ENCODE peak calls at places on chromosome X, in six cellular contexts. D is GM12878, N is GM12892, P is H1, S is HepG2, B is K562. R is an unnamed sample.

GRCh38 chrX:16113978-16114554 is 9.3 kb upstream of the GRPR start:
- DNase-seq in N (no peak), P (no peak), B (no peak), S (no peak), D (no peak), R (no peak)

GRCh38 chrX:103215768-103216085 is 819 bp downstream of the BEX4 start:
- DNase-seq in S (no peak), B (no peak), N (no peak), P (no peak), D (no peak), R (peak)

GRCh38 chrX:8738588-8739189 is 6.8 kb upstream of the ANOS1 start:
- DNase-seq in N (no peak), D (no peak), B (peak), P (no peak), S (peak), R (no peak)

GRCh38 chrX:68833855-68834331 is 5.1 kb downstream of the EFNB1 start:
- DNase-seq in B (no peak), P (no peak), D (no peak), N (no peak), S (no peak), R (no peak)

GRCh38 chrX:129318375-129318774 is 204.9 kb downstream of the SMARCA1 start:
- DNase-seq in B (no peak), N (no peak), D (no peak), S (peak), P (no peak), R (no peak)

GRCh38 chrX:154800508-154801207 is 4.6 kb downstream of the MPP1 start:
- DNase-seq in P (no peak), D (no peak), B (no peak), N (no peak), S (peak), R (no peak)

GRCh38 chrX:24999501-24999900 is 16.3 kb downstream of the ARX start:
- DNase-seq in N (no peak), S (no peak), B (no peak), P (no peak), D (no peak), R (no peak)

GRCh38 chrX:51459125-51459524 is 37.3 kb downstream of the NUDT11 start:
- DNase-seq in P (no peak), D (no peak), B (no peak), N (no peak), S (peak), R (no peak)

GRCh38 chrX:106035064-106035463 is 3.5 kb downstream of the SERPINA7 start:
- DNase-seq in P (no peak), S (peak), N (no peak), D (no peak), B (no peak), R (no peak)

GRCh38 chrX:139126493-139126892 is 404.0 kb upstream of the F9 start:
- DNase-seq in P (peak), S (peak), N (no peak), B (peak), D (no peak), R (peak)

GRCh38 chrX:15233416-15234015 is 36.4 kb downstream of the ASB9 start:
- DNase-seq in S (no peak), D (no peak), N (no peak), P (no peak), B (no peak), R (no peak)

GRCh38 chrX:132092439-132093065 is 35.3 kb downstream of the FRMD7 start:
- DNase-seq in S (peak), P (peak), D (peak), B (peak), N (peak), R (peak)

GRCh38 chrX:154473683-154474082 is 5.4 kb downstream of the LAGE3 start:
- DNase-seq in B (no peak), P (no peak), N (no peak), D (no peak), S (no peak), R (no peak)

GRCh38 chrX:41526925-41527324 is 79.8 kb downstream of the NYX start:
- DNase-seq in N (no peak), P (no peak), B (no peak), S (no peak), D (no peak), R (no peak)

GRCh38 chrX:21870494-21870893 is 14.7 kb downstream of the YY2 start:
- DNase-seq in P (no peak), B (no peak), S (no peak), N (no peak), D (no peak), R (no peak)

GRCh38 chrX:68932611-68933010 is 103.8 kb downstream of the EFNB1 start:
- DNase-seq in N (no peak), D (no peak), S (no peak), P (no peak), B (no peak), R (no peak)

GRCh38 chrX:106039920-106040319 is 1.4 kb upstream of the SERPINA7 start:
- DNase-seq in P (no peak), S (peak), N (no peak), B (no peak), D (no peak), R (no peak)

GRCh38 chrX:134982748-134983147 is 8.0 kb upstream of the SMIM10 start:
- DNase-seq in D (no peak), N (no peak), P (no peak), S (no peak), B (no peak), R (no peak)

GRCh38 chrX:21933077-21933476 is 7.4 kb upstream of the SMS start:
- DNase-seq in N (no peak), P (no peak), D (no peak), S (no peak), B (no peak), R (no peak)

GRCh38 chrX:149799095-149799721 is 17.5 kb downstream of the MAGEA9 start:
- DNase-seq in S (no peak), N (no peak), B (no peak), P (no peak), D (peak), R (no peak)

GRCh38 chrX:68146054-68146453 is 287.2 kb downstream of the OPHN1 start:
- DNase-seq in S (peak), N (no peak), D (no peak), B (no peak), P (no peak), R (no peak)

GRCh38 chrX:70979136-70979762 is 48.4 kb upstream of the SLC7A3 start:
- DNase-seq in D (no peak), S (peak), N (no peak), B (no peak), P (no peak), R (no peak)

GRCh38 chrX:108732630-108733321 is 3.6 kb downstream of the IRS4 start:
- DNase-seq in N (no peak), B (no peak), P (no peak), D (no peak), S (no peak), R (no peak)

GRCh38 chrX:53441531-53442321 is 7.6 kb upstream of the HSD17B10 start:
- DNase-seq in P (no peak), D (peak), B (no peak), N (peak), S (peak), R (peak)

GRCh38 chrX:81280148-81280547 is 78.2 kb downstream of the SH3BGRL start:
- DNase-seq in B (no peak), N (no peak), D (no peak), S (no peak), P (no peak), R (no peak)

GRCh38 chrX:150352581-150352980 is 10.5 kb upstream of the MAMLD1 start:
- DNase-seq in D (no peak), B (no peak), S (no peak), N (no peak), P (no peak), R (no peak)

GRCh38 chrX:106481341-106481740 is 130.4 kb upstream of the RADX start:
- DNase-seq in N (no peak), P (no peak), S (peak), D (peak), B (peak), R (no peak)

GRCh38 chrX:3299626-3300025 is 46.8 kb downstream of the MXRA5 start:
- DNase-seq in P (no peak), B (no peak), S (no peak), N (no peak), D (no peak), R (no peak)

GRCh38 chrX:151828434-151829080 is 84.1 kb upstream of the MAGEA4 start:
- DNase-seq in S (no peak), N (no peak), D (no peak), P (no peak), B (no peak), R (no peak)

GRCh38 chrX:45508459-45508858 is 307.8 kb upstream of the DIPK2B start:
- DNase-seq in B (no peak), S (no peak), P (no peak), D (no peak), N (no peak), R (no peak)

GRCh38 chrX:155747520-155747919 is 133.6 kb upstream of the VAMP7 start:
- DNase-seq in S (no peak), B (no peak), D (no peak), N (no peak), P (no peak), R (no peak)

GRCh38 chrX:105653891-105654290 is 168.4 kb upstream of the NRK start:
- DNase-seq in B (no peak), N (no peak), S (no peak), D (no peak), P (no peak), R (no peak)

GRCh38 chrX:122641826-122642225 is 542.3 kb upstream of the GRIA3 start:
- DNase-seq in N (no peak), S (no peak), D (no peak), B (no peak), P (no peak), R (no peak)

GRCh38 chrX:12352922-12353321 is 214.6 kb downstream of the FRMPD4 start:
- DNase-seq in P (no peak), S (no peak), N (no peak), B (no peak), D (no peak), R (no peak)

GRCh38 chrX:47885501-47885900 is 48.8 kb downstream of the ZNF81 start:
- DNase-seq in P (no peak), S (no peak), N (no peak), B (no peak), D (no peak), R (no peak)

GRCh38 chrX:40063555-40063954 is 34.2 kb downstream of the BCOR start:
- DNase-seq in S (no peak), D (no peak), P (no peak), N (no peak), B (no peak), R (no peak)

GRCh38 chrX:122055450-122055849 is 1008.0 kb downstream of the GLUD2 start:
- DNase-seq in S (no peak), P (no peak), D (no peak), B (no peak), N (no peak), R (no peak)

GRCh38 chrX:42704454-42704853 is 73.5 kb downstream of the PPP1R2C start:
- DNase-seq in S (no peak), D (no peak), B (no peak), N (no peak), P (no peak), R (no peak)

GRCh38 chrX:2627272-2627867 is 63.7 kb upstream of the CD99 start:
- DNase-seq in S (peak), D (no peak), P (no peak), N (no peak), B (peak), R (no peak)

DNA sequence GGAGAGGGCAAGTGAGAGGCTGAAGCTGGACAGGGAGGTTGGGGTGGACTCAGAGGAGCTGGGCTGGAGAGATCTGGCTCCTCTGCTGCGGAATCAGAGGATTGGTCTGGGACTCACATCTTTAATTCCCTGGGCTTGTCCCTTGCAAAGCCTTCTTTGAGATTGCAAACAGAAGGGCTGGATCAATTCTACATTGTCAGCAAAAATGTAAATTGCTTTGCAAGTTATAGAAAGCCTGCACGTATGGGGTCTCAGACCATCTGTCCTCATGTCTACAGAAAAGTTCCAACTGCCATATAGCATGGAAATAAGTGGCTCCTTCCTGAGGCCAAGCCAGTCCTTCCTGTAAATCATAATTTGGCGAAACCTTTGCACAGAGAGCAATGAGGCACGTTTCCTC is 449.6 kb downstream of the UBE2NL start:
- DNase-seq in S (no peak), B (no peak), P (no peak), N (no peak), D (no peak), R (no peak)
- TF ChIP-seq POLR2AphosphoS5 in S (no peak), B (no peak), P (no peak), N (no peak), D (no peak), R (no peak)

GRCh38 chrX:136780738-136781137 is at the start of gene ARHGEF6:
- DNase-seq in D (no peak), B (no peak), N (no peak), P (no peak), S (no peak), R (no peak)
- TF ChIP-seq POLR2A in D (no peak), B (no peak), N (no peak), P (no peak), S (no peak), R (no peak)

GRCh38 chrX:72123471-72124185 is 8.1 kb downstream of the RTL5 start:
- DNase-seq in P (no peak), S (no peak), B (no peak), D (no peak), N (no peak), R (no peak)

GRCh38 chrX:72122621-72123275 is 9.0 kb downstream of the RTL5 start:
- DNase-seq in P (no peak), N (no peak), D (no peak), B (no peak), S (no peak), R (no peak)

GRCh38 chrX:72125331-72126047 is 6.2 kb downstream of the RTL5 start:
- DNase-seq in S (no peak), N (no peak), B (no peak), D (no peak), P (no peak), R (no peak)

GRCh38 chrX:72126048-72126415 is 5.7 kb downstream of the RTL5 start:
- DNase-seq in P (no peak), N (no peak), D (no peak), B (no peak), S (no peak), R (no peak)

DNA sequence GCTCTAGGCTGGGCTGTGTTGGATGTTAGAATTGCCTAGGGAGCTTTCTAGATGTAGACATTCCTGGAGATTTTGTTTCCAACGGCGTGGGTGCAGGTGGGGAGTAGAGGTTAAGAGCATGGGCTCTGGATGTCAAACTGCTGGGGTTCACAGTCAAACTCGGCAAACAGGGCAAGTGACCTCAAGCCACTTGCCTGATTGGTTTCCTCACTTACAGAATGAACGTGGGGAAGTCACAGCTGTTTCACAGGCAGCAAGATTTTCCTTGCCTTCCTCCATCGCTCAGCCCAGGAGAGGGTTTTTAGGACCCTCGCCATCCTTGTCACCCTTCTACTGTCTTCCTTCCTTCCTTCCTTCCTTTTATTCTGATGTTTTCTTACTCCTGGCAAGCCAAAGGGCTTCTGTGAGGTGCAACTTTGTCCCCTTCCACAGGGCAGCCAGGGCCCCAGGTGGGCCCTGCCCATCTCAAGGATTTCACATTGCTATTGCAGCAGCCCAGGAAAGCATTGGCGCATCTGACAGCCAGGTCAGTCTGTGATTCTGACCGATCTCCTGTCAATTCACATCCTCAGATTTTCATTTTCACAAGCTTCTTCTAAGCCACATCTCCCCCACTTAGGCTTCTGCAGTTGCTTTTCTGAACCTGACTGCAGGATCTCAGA is 7.0 kb downstream of the RTL5 start:
- DNase-seq in D (no peak), B (no peak), N (no peak), S (no peak), P (no peak), R (no peak)
- TF ChIP-seq TAF1 in D (no peak), B (no peak), N (no peak), S (no peak), P (no peak), R (no peak)

DNA sequence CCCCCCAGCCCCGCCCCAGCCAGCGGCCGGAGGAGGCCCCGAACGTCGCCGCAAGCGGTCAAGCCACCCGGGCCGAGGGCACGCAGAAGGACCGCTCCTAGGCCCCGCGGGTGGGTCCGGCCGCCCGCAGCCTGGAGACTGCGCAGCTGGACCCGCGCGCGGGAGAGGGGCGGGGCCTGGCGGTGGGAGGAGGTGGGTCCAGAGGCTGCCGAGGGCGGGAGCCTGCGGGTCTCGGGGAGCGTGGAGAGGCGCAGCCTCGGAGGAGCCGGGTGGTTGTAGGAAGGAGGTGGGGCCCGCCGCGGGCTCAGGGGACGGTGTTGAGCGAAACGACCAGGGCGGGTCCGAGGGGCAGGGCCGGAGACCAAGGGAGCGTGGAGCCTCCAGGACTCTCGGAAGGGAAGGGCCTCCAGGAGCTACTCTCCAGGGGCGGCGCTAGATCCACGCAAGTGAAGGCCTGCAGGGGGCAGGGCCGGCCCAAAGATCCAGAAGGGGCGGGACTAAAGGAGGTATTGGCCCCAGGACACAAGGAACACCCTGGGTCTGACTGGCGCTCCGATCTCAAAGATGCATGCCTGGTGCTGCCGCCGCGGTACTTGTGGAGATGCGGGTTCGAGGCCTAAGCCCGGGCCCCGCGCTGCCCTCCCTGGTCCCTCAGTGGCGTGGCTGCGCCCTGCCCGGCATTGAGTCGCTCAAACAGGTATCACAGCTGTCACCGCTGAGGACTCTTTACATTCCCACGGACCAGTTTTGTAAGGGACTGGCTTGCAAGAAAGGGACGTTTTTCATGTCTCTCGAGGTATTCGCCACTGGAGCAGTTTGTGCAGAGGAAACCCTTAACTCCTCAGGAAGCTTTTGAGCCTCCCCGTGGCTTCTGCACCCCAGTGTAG is 5.9 kb downstream of the TIMM17B start:
- DNase-seq in D (no peak), N (peak), P (peak), B (peak), S (peak), R (peak)
- TF ChIP-seq POLR2AphosphoS5 in D (no peak), N (no peak), P (no peak), B (peak), S (peak), R (no peak)

GRCh38 chrX:65668362-65669310 is 1.2 kb downstream of the MSN start:
- DNase-seq in N (no peak), B (peak), D (peak), S (no peak), P (no peak), R (no peak)

GRCh38 chrX:65671286-65671685 is 3.8 kb downstream of the MSN start:
- DNase-seq in D (no peak), P (no peak), S (no peak), N (no peak), B (no peak), R (no peak)

GRCh38 chrX:65667157-65667502 is 324 bp upstream of the MSN start:
- DNase-seq in S (no peak), N (no peak), B (no peak), P (no peak), D (no peak), R (no peak)

GRCh38 chrX:65671966-65672365 is 4.5 kb downstream of the MSN start:
- DNase-seq in P (no peak), S (no peak), D (no peak), B (no peak), N (no peak), R (no peak)

GRCh38 chrX:65667503-65668355 is at the start of gene MSN:
- DNase-seq in S (no peak), B (peak), P (no peak), N (peak), D (no peak), R (peak)
- TF ChIP-seq POLR2A in S (no peak), B (peak), P (no peak), N (peak), D (peak), R (peak)

DNA sequence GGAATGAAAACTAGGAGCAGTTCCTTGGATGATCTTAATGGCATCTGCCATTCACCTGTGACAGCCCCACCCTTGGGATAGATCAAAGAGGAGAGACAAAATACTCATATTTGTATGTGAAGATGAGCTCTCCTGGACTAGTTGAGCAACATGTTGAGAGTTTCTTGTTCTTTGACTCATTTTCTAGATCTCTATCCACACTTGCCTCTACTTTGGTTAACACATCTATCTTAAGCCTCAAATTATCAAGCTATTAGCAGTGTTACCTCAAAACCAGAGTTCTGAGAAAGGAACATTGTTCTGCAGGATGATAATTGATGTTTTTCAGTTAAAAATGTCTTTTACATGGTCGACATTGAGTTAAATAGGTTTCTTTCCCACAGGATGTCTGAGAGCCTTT is 94.2 kb upstream of the TEX13D start:
- DNase-seq in B (no peak), D (no peak), N (no peak), P (no peak), S (no peak), R (no peak)
- TF ChIP-seq TAF1 in B (no peak), D (no peak), N (no peak), P (no peak), S (no peak), R (no peak)

GRCh38 chrX:13432376-13432775 is 112.5 kb upstream of the ATXN3L start:
- DNase-seq in D (no peak), B (no peak), P (no peak), S (no peak), N (no peak), R (no peak)
- TF ChIP-seq POLR2AphosphoS5 in D (no peak), B (no peak), P (no peak), S (no peak), N (no peak), R (no peak)

GRCh38 chrX:375181-376036 is 11.3 kb downstream of the PPP2R3B start:
- DNase-seq in S (no peak), N (no peak), B (no peak), D (no peak), P (no peak), R (no peak)
- TF ChIP-seq POLR2A in S (no peak), N (no peak), B (no peak), D (no peak), P (no peak), R (no peak)

R was measured in GM12891.